ENCODE peak calls at places on chromosomes 13 and 19, in eight cellular contexts. B is K562; S is fibroblast of mammary gland; L is endodermal cell; T is right atrium auricular region; Q is prostate gland; H is psoas muscle; E is CD4-positive, alpha-beta T cell. Z is an unnamed sample.

GRCh38 chr19:42093505-42093904 is 17.5 kb downstream of the ZNF574 start:
- DNase-seq in E (no peak), Q (no peak), H (no peak), S (no peak), L (no peak), B (no peak), T (no peak), Z (no peak)

GRCh38 chr13:43596924-43597598 is 189.7 kb downstream of the ENOX1 start:
- DNase-seq in H (no peak), L (no peak), B (no peak), S (no peak), E (no peak), T (no peak), Q (no peak), Z (no peak)

GRCh38 chr13:35903075-35903474 is 228.1 kb downstream of the DCLK1 start:
- DNase-seq in E (no peak), T (no peak), Q (no peak), B (no peak), H (no peak), S (no peak), L (no peak), Z (no peak)

GRCh38 chr13:37531054-37531453 is 67.5 kb downstream of the POSTN start:
- DNase-seq in B (no peak), H (no peak), L (no peak), Q (no peak), T (no peak), S (peak), E (no peak), Z (no peak)

GRCh38 chr19:33040994-33041827 is 23.5 kb downstream of the RHPN2 start:
- DNase-seq in T (no peak), S (peak), H (no peak), L (no peak), E (no peak), B (no peak), Q (no peak), Z (no peak)

GRCh38 chr19:53165691-53166091 is 6.8 kb upstream of the ZNF347 start:
- DNase-seq in T (no peak), L (no peak), E (no peak), H (no peak), Q (no peak), B (no peak), S (no peak), Z (no peak)

GRCh38 chr13:108812165-108812564 is 182.8 kb downstream of the MYO16 start:
- DNase-seq in T (no peak), B (no peak), H (no peak), L (no peak), E (no peak), Q (no peak), S (no peak), Z (no peak)

GRCh38 chr13:109363431-109363830 is 423.0 kb downstream of the IRS2 start:
- DNase-seq in L (no peak), Q (no peak), T (no peak), S (no peak), E (no peak), H (no peak), B (no peak), Z (no peak)

GRCh38 chr19:13849991-13850909 is 26.7 kb upstream of the NANOS3 start:
- DNase-seq in L (peak), B (peak), Q (peak), S (peak), T (peak), H (peak), E (peak), Z (peak)

GRCh38 chr13:44978328-44978727 is 10.9 kb downstream of the NUFIP1 start:
- DNase-seq in B (no peak), L (no peak), E (no peak), Q (no peak), H (no peak), T (no peak), S (no peak), Z (no peak)

GRCh38 chr19:45075215-45076028 is 856 bp downstream of the ZNF296 start:
- DNase-seq in T (peak), B (peak), H (peak), Q (peak), E (no peak), S (peak), L (peak), Z (no peak)

GRCh38 chr13:99144306-99144705 is 56.3 kb upstream of the UBAC2 start:
- DNase-seq in L (no peak), T (no peak), H (no peak), Q (no peak), E (no peak), B (no peak), S (no peak), Z (no peak)

GRCh38 chr19:48512504-48513288 is 1.1 kb upstream of the LMTK3 start:
- DNase-seq in Q (no peak), B (no peak), H (no peak), L (no peak), T (no peak), E (no peak), S (no peak), Z (no peak)

GRCh38 chr13:50187352-50188029 is 172.2 kb downstream of the KCNRG start:
- DNase-seq in T (no peak), L (no peak), B (no peak), S (no peak), Q (no peak), E (no peak), H (no peak), Z (no peak)

GRCh38 chr13:50543767-50544166 is 299.7 kb downstream of the DLEU7 start:
- DNase-seq in L (no peak), Q (no peak), T (no peak), S (peak), H (peak), B (no peak), E (no peak), Z (no peak)

GRCh38 chr19:49502866-49503581 is 6.8 kb downstream of the RPS11 start:
- DNase-seq in L (no peak), E (peak), H (peak), B (peak), S (peak), Q (no peak), T (no peak), Z (peak)

GRCh38 chr19:21604351-21604926 is 99.0 kb downstream of the ZNF429 start:
- DNase-seq in E (no peak), S (peak), B (no peak), H (no peak), L (peak), Q (no peak), T (no peak), Z (no peak)

GRCh38 chr13:26132756-26133155 is 80.9 kb upstream of the SHISA2 start:
- DNase-seq in L (no peak), S (peak), H (no peak), E (no peak), Q (no peak), T (no peak), B (peak), Z (no peak)
- TF ChIP-seq CTCF in L (peak), S (peak), H (no peak), E (no peak), Q (no peak), T (no peak), B (peak), Z (no peak)

DNA sequence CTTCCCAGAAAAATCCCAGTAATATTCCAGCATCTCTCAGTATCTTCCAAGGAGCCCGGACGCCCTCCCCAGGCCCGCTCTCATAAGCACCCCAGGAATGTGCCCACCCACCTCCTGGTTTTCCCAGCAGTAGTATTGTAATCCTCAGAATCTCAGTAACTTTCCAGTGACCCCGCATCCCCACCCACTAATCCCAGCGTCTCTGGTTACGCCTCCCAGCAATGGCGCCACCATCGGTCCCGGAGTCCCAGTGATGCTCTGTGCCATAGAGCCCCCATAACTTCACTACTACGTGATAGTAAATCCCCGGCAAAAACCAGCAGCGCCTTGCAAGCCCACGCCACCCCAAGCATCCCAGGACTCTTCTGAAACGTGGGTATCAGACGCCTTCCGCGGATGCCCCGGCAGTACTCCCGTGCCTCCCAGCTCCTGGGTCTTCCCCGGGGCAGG is 961 bp upstream of the PNPLA6 start:
- DNase-seq in Q (peak), H (peak), E (no peak), T (peak), B (peak), L (peak), S (peak), Z (peak)
- TF ChIP-seq CTCF in Q (no peak), H (no peak), E (no peak), T (peak), B (peak), L (no peak), S (peak), Z (no peak)

GRCh38 chr19:58007285-58007684 is 4.7 kb upstream of the ZNF606 start:
- DNase-seq in S (no peak), L (no peak), E (no peak), B (no peak), H (no peak), T (no peak), Q (no peak), Z (no peak)
- TF ChIP-seq CTCF in S (peak), L (peak), E (no peak), B (peak), H (no peak), T (no peak), Q (no peak), Z (no peak)

GRCh38 chr19:18832331-18833140 is 777 bp downstream of the UPF1 start:
- DNase-seq in T (no peak), H (no peak), B (peak), E (no peak), L (peak), Q (no peak), S (peak), Z (peak)
- TF ChIP-seq CTCF in T (peak), H (no peak), B (peak), E (no peak), L (peak), Q (no peak), S (peak), Z (no peak)

GRCh38 chr13:32889986-32890565 is 126.1 kb upstream of the KL start:
- DNase-seq in L (no peak), T (no peak), Q (no peak), B (no peak), S (no peak), E (no peak), H (no peak), Z (no peak)
- TF ChIP-seq CTCF in L (no peak), T (no peak), Q (no peak), B (no peak), S (no peak), E (no peak), H (no peak), Z (no peak)